ENCODE peak calls at places on chromosome 20, in five cellular contexts. W is H1, H is A549, J is HepG2, L is GM12878. E is an unnamed sample.

GRCh38 chr20:17210983-17211382 is 15.9 kb upstream of the PCSK2 start:
- DNase-seq in W (no peak), H (no peak), J (peak), L (no peak), E (no peak)

GRCh38 chr20:13838664-13839063 is 53.8 kb downstream of the NDUFAF5 start:
- DNase-seq in W (no peak), H (no peak), J (no peak), L (no peak), E (no peak)

GRCh38 chr20:61895016-61895415 is 170.7 kb downstream of the TAF4 start:
- DNase-seq in W (no peak), H (no peak), J (no peak), L (no peak), E (no peak)

GRCh38 chr20:43563429-43563828 is 4.6 kb downstream of the SGK2 start:
- DNase-seq in W (no peak), H (no peak), J (peak), L (no peak), E (no peak)

GRCh38 chr20:45337367-45338120 is 10.7 kb downstream of the SDC4 start:
- DNase-seq in W (no peak), H (no peak), J (peak), L (no peak), E (peak)

GRCh38 chr20:57749131-57749690 is 39.4 kb upstream of the PMEPA1 start:
- DNase-seq in W (no peak), H (no peak), J (no peak), L (no peak), E (no peak)

GRCh38 chr20:42744756-42745465 is 444.8 kb downstream of the PTPRT start:
- DNase-seq in W (no peak), H (no peak), J (no peak), L (no peak), E (no peak)

GRCh38 chr20:59560588-59561227 is 43.6 kb upstream of the PHACTR3 start:
- DNase-seq in W (no peak), H (peak), J (peak), L (no peak), E (peak)

GRCh38 chr20:3128585-3128984 is 31.1 kb downstream of the FASTKD5 start:
- DNase-seq in W (no peak), H (no peak), J (no peak), L (no peak), E (no peak)

GRCh38 chr20:52090036-52090435 is 101.5 kb downstream of the ZFP64 start:
- DNase-seq in W (no peak), H (no peak), J (no peak), L (no peak), E (no peak)

GRCh38 chr20:63147532-63147931 is 68.4 kb downstream of the YTHDF1 start:
- DNase-seq in W (no peak), H (no peak), J (no peak), L (no peak), E (no peak)

GRCh38 chr20:45368221-45368980 is 5.4 kb downstream of the SYS1 start:
- DNase-seq in W (no peak), H (no peak), J (no peak), L (peak), E (no peak)

GRCh38 chr20:62721511-62722197 is 13.0 kb downstream of the NTSR1 start:
- DNase-seq in W (no peak), H (no peak), J (no peak), L (no peak), E (no peak)

GRCh38 chr20:18506744-18507143 is 996 bp upstream of the SEC23B start:
- DNase-seq in W (no peak), H (no peak), J (no peak), L (no peak), E (no peak)

GRCh38 chr20:17875106-17875980 is 93.3 kb downstream of the SNX5 start:
- DNase-seq in W (no peak), H (no peak), J (peak), L (no peak), E (no peak)

GRCh38 chr20:40192529-40192928 is 496.5 kb downstream of the MAFB start:
- DNase-seq in W (no peak), H (no peak), J (no peak), L (no peak), E (no peak)
- TF ChIP-seq CHD2 in W (no peak), H (no peak), J (no peak), L (no peak), E (no peak)

GRCh38 chr20:35273449-35274171 is 4.3 kb downstream of the MMP24OS start:
- DNase-seq in W (no peak), H (no peak), J (no peak), L (no peak), E (no peak)
- TF ChIP-seq POLR2A in W (no peak), H (no peak), J (peak), L (no peak), E (no peak)

GRCh38 chr20:32538526-32538918 is 46.6 kb downstream of the NOL4L start:
- DNase-seq in W (no peak), H (no peak), J (no peak), L (no peak), E (no peak)

GRCh38 chr20:32537657-32538525 is 47.2 kb downstream of the NOL4L start:
- DNase-seq in W (no peak), H (no peak), J (no peak), L (no peak), E (peak)

GRCh38 chr20:32535316-32535952 is 49.7 kb downstream of the NOL4L start:
- DNase-seq in W (no peak), H (no peak), J (no peak), L (no peak), E (no peak)

GRCh38 chr20:32535953-32536823 is 48.9 kb downstream of the NOL4L start:
- DNase-seq in W (no peak), H (peak), J (peak), L (no peak), E (peak)

DNA sequence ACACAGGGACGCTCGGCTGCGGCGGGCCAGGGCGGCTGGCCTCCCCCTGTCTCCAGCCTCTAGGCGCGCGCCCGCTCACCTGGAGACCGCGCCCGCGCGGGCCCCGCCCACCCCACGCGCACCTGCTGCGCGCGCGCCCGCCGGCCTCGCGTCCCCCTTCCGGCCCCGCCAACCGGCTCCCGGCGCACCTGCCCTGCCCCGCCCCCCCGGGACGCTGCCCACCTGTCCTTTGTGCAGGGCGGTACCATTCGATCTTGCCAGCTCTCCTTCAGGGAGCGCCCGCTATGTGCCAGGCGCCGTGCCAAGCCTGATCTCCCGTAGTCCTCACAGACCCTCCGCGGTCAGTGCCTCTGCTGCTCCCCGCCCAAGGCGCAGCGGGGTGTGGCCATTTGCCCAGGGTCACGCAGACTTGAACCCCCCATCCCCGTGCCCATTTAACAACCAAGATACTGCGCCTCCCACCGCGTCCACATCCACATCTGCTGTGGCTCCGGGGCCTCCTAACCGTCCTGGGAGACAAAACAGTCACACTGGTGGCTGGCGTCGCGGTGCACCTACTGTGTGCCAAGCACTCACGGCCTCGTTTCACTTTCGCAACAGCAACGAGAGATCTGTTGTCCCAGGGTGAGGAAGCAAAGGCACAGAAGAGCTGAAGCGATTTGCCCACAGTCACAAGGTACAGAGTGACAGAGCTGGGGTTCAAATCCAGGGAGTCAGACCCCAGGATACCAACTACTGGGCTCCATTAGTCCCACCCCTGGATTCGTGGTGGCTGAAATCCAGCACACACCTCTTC is 48.1 kb downstream of the NOL4L start:
- DNase-seq in W (no peak), H (no peak), J (no peak), L (no peak), E (no peak)
- TF ChIP-seq CHD2 in W (no peak), H (no peak), J (no peak), L (no peak), E (no peak)

GRCh38 chr20:36120991-36121390 is 33.5 kb upstream of the EPB41L1 start:
- DNase-seq in W (no peak), H (no peak), J (no peak), L (no peak), E (no peak)

GRCh38 chr20:36119537-36119936 is 35.0 kb upstream of the EPB41L1 start:
- DNase-seq in W (no peak), H (no peak), J (no peak), L (no peak), E (no peak)

GRCh38 chr20:36120241-36120640 is 34.3 kb upstream of the EPB41L1 start:
- DNase-seq in W (no peak), H (no peak), J (no peak), L (no peak), E (no peak)

GRCh38 chr20:36122931-36123288 is 31.6 kb upstream of the EPB41L1 start:
- DNase-seq in W (no peak), H (no peak), J (no peak), L (no peak), E (peak)

GRCh38 chr20:36121981-36122930 is 32.3 kb upstream of the EPB41L1 start:
- DNase-seq in W (no peak), H (no peak), J (no peak), L (no peak), E (no peak)
- TF ChIP-seq POLR2A in W (no peak), H (no peak), J (no peak), L (no peak), E (no peak)

GRCh38 chr20:6886065-6886729 is 118.7 kb downstream of the BMP2 start:
- DNase-seq in W (no peak), H (no peak), J (no peak), L (no peak), E (no peak)
- TF ChIP-seq CHD2 in W (no peak), H (no peak), J (no peak), L (no peak), E (no peak)

DNA sequence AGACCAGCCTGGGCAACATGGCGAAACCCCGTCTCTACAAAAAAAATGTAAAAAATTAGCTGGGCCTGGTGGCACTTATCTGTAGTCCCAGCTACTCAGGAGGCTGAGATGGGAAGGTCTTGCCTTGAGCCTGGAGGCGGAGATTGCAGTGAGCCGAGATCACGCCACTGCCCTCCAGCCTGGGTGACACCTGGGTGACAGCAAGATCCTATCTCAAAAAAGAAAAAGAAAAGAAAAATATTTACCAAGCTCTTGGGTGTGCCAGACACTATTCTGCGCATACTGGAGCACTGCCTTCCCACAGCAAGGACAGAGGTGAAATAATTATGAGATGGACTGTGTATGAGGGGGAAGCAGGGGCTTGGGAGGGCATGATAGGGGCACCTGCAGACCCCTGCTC is 19.6 kb downstream of the POFUT1 start:
- DNase-seq in W (no peak), H (no peak), J (no peak), L (no peak), E (no peak)
- TF ChIP-seq POLR2A in W (no peak), H (no peak), J (no peak), L (no peak), E (no peak)